ENCODE peak calls at places on chromosome 4, in six cellular contexts. S, K, U, Z, L and P are unnamed samples.
A peak's percentile ranks its signal among the peaks of the same experiment; 100 is the strongest.

GRCh38 chr4:168942985-168943384 is 67.1 kb downstream of the CBR4 start:
- DNase-seq in U (no peak), L (no peak), Z (no peak), S (no peak), K (no peak), P (no peak)

GRCh38 chr4:77433102-77433733 is 172.4 kb upstream of the CXCL13 start:
- DNase-seq in Z (no peak), K (peak; percentile 42), S (peak; percentile 71), U (peak; percentile 44), L (no peak), P (peak; percentile 57)

GRCh38 chr4:40255722-40256281 is 59.0 kb downstream of the RHOH start:
- DNase-seq in L (no peak), U (no peak), K (no peak), Z (no peak), S (peak; percentile 91), P (no peak)

GRCh38 chr4:179307297-179308136 is 1865.3 kb upstream of the AGA start:
- DNase-seq in S (peak; percentile 24), K (peak; percentile 15), L (no peak), U (no peak), Z (no peak), P (peak; percentile 12)

GRCh38 chr4:41633321-41633720 is 95.4 kb downstream of the LIMCH1 start:
- DNase-seq in K (no peak), Z (no peak), S (no peak), L (no peak), U (no peak), P (no peak)

GRCh38 chr4:20984011-20984836 is 284.0 kb downstream of the PACRGL start:
- DNase-seq in L (peak; percentile 62), K (no peak), Z (no peak), U (no peak), S (peak; percentile 0), P (no peak)

GRCh38 chr4:170234800-170235199 is 145.0 kb upstream of the AADAT start:
- DNase-seq in S (no peak), Z (no peak), U (no peak), K (no peak), L (no peak), P (no peak)

GRCh38 chr4:60482921-60483351 is 717.2 kb upstream of the ADGRL3 start:
- DNase-seq in S (no peak), Z (no peak), U (no peak), L (no peak), K (no peak), P (no peak)

GRCh38 chr4:93897559-93897958 is 69.0 kb downstream of the ATOH1 start:
- DNase-seq in U (no peak), Z (no peak), K (no peak), S (peak; percentile 0), L (no peak), P (peak; percentile 12)

GRCh38 chr4:8410641-8411271 is 29.8 kb downstream of the ACOX3 start:
- DNase-seq in Z (peak; percentile 44), S (peak; percentile 61), K (no peak), U (no peak), L (no peak), P (no peak)

GRCh38 chr4:180372671-180373070 is 1870.5 kb upstream of the TENM3 start:
- DNase-seq in K (no peak), S (no peak), U (no peak), L (no peak), Z (no peak), P (no peak)

GRCh38 chr4:118849867-118850812 is 14.2 kb upstream of the SEC24D start:
- DNase-seq in K (peak; percentile 34), S (peak; percentile 33), L (no peak), U (peak; percentile 48), Z (no peak), P (peak; percentile 35)

GRCh38 chr4:156290811-156291210 is 337.1 kb upstream of the CTSO start:
- DNase-seq in K (no peak), L (no peak), Z (no peak), S (no peak), U (no peak), P (no peak)

GRCh38 chr4:80008971-80009370 is 64.1 kb downstream of the ANTXR2 start:
- DNase-seq in K (no peak), U (no peak), L (no peak), Z (no peak), S (no peak), P (no peak)

GRCh38 chr4:138182838-138183426 is 59.2 kb downstream of the SLC7A11 start:
- DNase-seq in U (no peak), L (no peak), K (peak; percentile 10), Z (no peak), S (peak; percentile 87), P (peak; percentile 15)
- TF ChIP-seq CTCF in U (peak; percentile 84), L (peak; percentile 73), K (peak; percentile 65), Z (peak; percentile 52), S (peak; percentile 55), P (peak; percentile 40)

GRCh38 chr4:37188100-37188499 is 56.4 kb upstream of the NWD2 start:
- DNase-seq in S (no peak), K (no peak), Z (no peak), U (no peak), L (no peak), P (no peak)
- TF ChIP-seq CTCF in S (no peak), K (no peak), Z (no peak), U (no peak), L (no peak), P (no peak)

DNA sequence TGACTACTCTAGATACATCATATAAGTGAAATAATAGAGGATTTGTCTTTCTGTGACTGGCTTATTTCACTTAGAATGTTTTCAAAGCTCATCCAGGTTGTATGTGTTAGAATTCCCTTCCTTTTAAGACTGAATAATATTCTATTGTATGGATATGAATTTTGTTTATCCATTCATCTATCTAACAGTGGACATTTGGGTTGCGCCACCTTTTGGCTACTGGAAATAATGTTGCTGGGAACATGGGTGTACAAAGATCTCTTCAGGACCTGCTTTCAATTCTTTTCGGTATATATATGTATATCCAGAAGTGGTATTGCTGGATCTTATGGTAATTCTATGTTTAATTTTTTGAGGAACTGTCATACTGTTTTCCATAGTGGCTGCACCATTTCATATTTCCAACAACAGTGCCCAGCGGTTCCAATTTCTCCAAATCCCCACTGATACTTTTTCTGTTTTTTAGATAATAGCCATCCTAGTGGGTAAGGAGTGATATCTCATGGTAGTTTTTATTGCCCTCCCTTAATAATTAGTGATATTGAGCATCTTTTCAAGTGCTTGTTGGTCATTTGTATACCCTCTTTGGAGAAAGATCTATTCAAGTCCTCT is 3.4 kb upstream of the SCD5 start:
- DNase-seq in K (no peak), S (peak; percentile 54), U (no peak), Z (no peak), L (no peak), P (no peak)
- TF ChIP-seq CTCF in K (peak; percentile 51), S (peak; percentile 46), U (no peak), Z (no peak), L (peak; percentile 33), P (peak; percentile 11)

GRCh38 chr4:189084671-189085070 is 856.0 kb upstream of the FRG1 start:
- DNase-seq in K (no peak), U (no peak), S (no peak), L (no peak), Z (no peak), P (no peak)

GRCh38 chr4:189092596-189092995 is 848.1 kb upstream of the FRG1 start:
- DNase-seq in S (peak; percentile 2), U (no peak), Z (no peak), L (no peak), K (no peak), P (no peak)

GRCh38 chr4:189088783-189089182 is 851.9 kb upstream of the FRG1 start:
- DNase-seq in U (no peak), K (no peak), S (no peak), L (no peak), Z (no peak), P (no peak)

GRCh38 chr4:189087981-189088380 is 852.7 kb upstream of the FRG1 start:
- DNase-seq in U (no peak), Z (no peak), L (no peak), S (no peak), K (no peak), P (no peak)

DNA sequence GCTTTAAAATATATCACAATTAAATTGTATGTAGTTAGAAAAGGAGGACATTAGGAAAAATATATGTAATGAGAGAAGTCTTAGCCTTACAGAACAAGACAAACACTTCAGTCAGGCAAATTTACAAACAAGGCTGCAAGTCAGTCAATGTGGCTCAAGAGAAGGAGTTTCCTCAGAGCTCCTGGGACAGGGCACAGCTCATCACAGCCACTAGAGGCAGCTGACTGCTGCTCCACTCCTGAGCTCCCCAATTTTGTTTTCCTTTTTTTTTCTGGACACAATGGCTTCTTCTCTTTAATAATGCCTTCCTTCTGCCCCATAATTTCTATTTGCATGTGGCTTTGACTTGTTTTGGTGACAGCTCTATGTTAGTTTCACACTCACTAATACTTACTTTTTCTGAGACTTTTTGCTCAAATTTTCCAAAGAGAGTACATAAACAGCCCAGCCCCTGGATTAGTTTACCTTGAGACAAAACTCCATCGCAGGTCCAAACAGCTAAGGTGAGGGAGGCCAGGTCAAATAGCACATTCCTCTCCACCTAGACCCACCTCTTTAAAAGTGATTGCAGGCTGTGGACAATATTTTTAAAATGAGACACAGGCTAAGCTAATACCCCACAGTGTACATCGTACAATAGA is 850.4 kb upstream of the FRG1 start:
- DNase-seq in S (peak; percentile 1), U (no peak), Z (no peak), L (no peak), K (no peak), P (no peak)
- TF ChIP-seq CTCF in S (peak; percentile 64), U (no peak), Z (no peak), L (peak; percentile 29), K (no peak), P (no peak)

GRCh38 chr4:47838445-47838844 is 578 bp upstream of the CORIN start:
- DNase-seq in Z (no peak), K (no peak), S (no peak), L (no peak), U (no peak), P (no peak)

GRCh38 chr4:47836655-47837581 is 949 bp downstream of the CORIN start:
- DNase-seq in L (peak; percentile 89), U (peak; percentile 58), Z (peak; percentile 82), S (peak; percentile 83), K (peak; percentile 77), P (peak; percentile 72)

GRCh38 chr4:47837582-47838294 is at the start of gene CORIN:
- DNase-seq in K (peak; percentile 28), L (peak; percentile 70), U (peak; percentile 33), S (no peak), Z (no peak), P (no peak)

GRCh38 chr4:47840291-47840690 is 2.4 kb upstream of the CORIN start:
- DNase-seq in S (no peak), K (no peak), L (no peak), U (no peak), Z (no peak), P (no peak)

GRCh38 chr4:47839259-47839658 is 1.4 kb upstream of the CORIN start:
- DNase-seq in K (peak; percentile 50), L (no peak), S (peak; percentile 35), U (peak; percentile 10), Z (no peak), P (peak; percentile 55)
- TF ChIP-seq CTCF in K (peak; percentile 55), L (peak; percentile 39), S (peak; percentile 43), U (no peak), Z (no peak), P (peak; percentile 24)

DNA sequence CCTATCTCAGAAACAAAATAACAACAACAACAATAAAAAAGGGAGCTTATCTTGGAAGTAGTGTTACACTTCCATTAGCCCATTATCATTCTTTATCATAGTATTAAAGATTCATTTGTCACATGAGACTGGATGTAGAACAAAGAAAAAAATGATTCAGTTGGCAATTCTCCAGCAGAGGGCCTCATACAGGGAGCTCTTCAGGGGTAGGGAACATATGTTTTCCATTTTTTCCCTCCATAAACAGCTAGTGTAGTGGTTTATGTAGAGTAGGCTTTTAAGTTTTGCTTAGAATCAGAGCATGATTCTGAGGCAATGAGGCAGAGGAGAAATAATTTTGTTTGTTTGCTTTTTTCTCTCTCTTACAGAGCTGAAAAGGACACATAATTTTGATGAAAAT is 5.8 kb downstream of the CPE start:
- DNase-seq in S (peak; percentile 48), K (no peak), U (no peak), L (no peak), Z (no peak), P (no peak)
- TF ChIP-seq CTCF in S (no peak), K (no peak), U (no peak), L (no peak), Z (no peak), P (no peak)